ENCODE peak calls at places on chromosomes 13 and 19, in eight cellular contexts. W, X, M, R, A, T, L and J are unnamed samples.

GRCh38 chr19:3895788-3896187 is 15.3 kb downstream of the ATCAY start:
- DNase-seq in R (no peak), W (no peak), L (no peak), M (no peak), A (no peak), T (no peak), X (no peak), J (no peak)

GRCh38 chr19:40280608-40281221 is 4.4 kb downstream of the AKT2 start:
- DNase-seq in A (no peak), T (peak), W (no peak), M (no peak), R (no peak), X (no peak), L (no peak), J (no peak)

GRCh38 chr13:81133066-81133465 is 792.1 kb upstream of the SPRY2 start:
- DNase-seq in X (no peak), A (no peak), R (no peak), T (no peak), M (no peak), L (no peak), W (no peak), J (no peak)

GRCh38 chr19:52522555-52522954 is 4.9 kb upstream of the ZNF808 start:
- DNase-seq in T (no peak), W (no peak), M (no peak), R (no peak), X (no peak), A (no peak), L (no peak), J (no peak)

GRCh38 chr13:42807866-42808265 is 26.5 kb downstream of the FAM216B start:
- DNase-seq in A (no peak), X (no peak), M (no peak), L (no peak), W (no peak), T (no peak), R (peak), J (peak)

GRCh38 chr19:29499261-29499920 is 26.4 kb upstream of the VSTM2B start:
- DNase-seq in W (no peak), A (no peak), R (no peak), L (no peak), X (no peak), T (no peak), M (no peak), J (no peak)

GRCh38 chr13:20570540-20570939 is 3.6 kb downstream of the IFT88 start:
- DNase-seq in X (no peak), L (no peak), W (no peak), A (no peak), R (peak), T (no peak), M (no peak), J (peak)

GRCh38 chr19:17236414-17236716 is 9.4 kb downstream of the NR2F6 start:
- DNase-seq in A (no peak), W (no peak), X (peak), L (no peak), T (no peak), R (no peak), M (no peak), J (no peak)

GRCh38 chr13:94327318-94327717 is 152.2 kb downstream of the DCT start:
- DNase-seq in W (no peak), M (no peak), A (no peak), L (no peak), X (no peak), R (no peak), T (no peak), J (no peak)

GRCh38 chr19:10491472-10492047 is 11.6 kb downstream of the KEAP1 start:
- DNase-seq in L (no peak), R (no peak), T (no peak), A (no peak), X (no peak), M (no peak), W (no peak), J (no peak)

GRCh38 chr19:17847538-17848366 is at the start of gene JAK3:
- DNase-seq in A (peak), R (peak), W (peak), L (peak), X (no peak), M (peak), T (no peak), J (peak)

GRCh38 chr19:38401148-38401547 is 1.7 kb upstream of the FAM98C start:
- DNase-seq in X (no peak), M (no peak), T (no peak), L (no peak), R (peak), W (no peak), A (no peak), J (no peak)

DNA sequence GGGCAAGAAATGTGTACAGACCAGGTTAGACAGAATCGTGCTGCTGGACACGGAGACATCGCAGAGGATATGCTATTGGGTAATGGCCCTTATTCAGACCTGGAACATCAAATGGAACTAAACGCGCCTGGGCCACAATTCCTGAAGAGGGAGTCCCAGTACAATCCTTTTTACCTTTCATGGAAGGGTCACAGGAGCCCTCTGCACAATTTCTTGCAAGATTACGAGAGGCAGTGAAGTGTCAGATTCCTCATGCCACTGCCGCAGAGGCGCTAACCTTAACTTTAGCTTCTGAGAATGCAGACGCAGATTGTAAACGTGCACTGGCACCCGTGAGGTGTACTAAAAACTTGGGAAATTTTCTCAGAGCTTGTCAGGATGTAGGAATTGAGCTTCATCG is 18.1 kb downstream of the CLEC4M start:
- DNase-seq in T (no peak), W (no peak), A (no peak), L (no peak), X (no peak), R (no peak), M (no peak), J (no peak)
- TF ChIP-seq CTCF in T (no peak), W (no peak), A (no peak), L (no peak), X (no peak), R (no peak), M (no peak), J (no peak)

DNA sequence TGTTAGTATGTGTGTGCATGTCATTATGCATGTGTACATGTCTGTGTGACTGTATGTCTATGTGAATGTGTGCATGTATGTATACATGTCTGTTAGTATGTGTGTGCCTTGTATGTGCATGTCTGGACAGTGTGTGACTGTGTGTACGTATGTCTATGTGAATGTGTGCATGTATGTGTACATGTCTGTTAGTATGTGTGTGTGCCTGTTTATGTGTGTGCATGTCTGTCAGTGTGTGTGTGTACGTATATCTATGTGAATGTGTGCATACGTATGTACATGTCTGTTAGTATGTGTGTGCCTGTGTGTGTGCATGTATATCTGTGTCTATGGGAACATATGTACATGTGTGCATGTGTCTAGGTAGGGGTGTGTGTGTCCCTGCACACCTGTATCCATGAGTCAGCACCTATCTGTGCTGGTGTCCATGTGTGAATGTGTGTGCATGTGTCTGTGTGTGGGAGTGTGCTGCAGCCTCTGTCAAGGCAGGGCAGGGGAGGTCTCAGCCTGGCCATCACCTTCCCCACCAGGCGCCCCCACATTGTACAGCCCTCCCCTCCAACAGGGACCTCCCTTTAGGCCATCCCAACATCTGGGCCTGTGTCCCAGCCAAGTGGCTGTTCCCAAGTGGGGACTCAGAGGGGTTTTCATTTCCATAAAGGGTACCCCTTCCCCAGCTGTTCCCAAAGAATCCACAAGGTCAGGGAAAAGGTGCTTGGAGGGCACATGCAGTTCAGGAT is 4.4 kb downstream of the GAS6 start:
- DNase-seq in M (no peak), L (no peak), T (no peak), R (no peak), W (no peak), X (no peak), A (no peak), J (no peak)
- H3K4me3 ChIP-seq in M (no peak), L (no peak), T (no peak), R (no peak), W (no peak), X (no peak), A (no peak), J (no peak)

GRCh38 chr19:13033244-13033643 is 38.0 kb downstream of the NFIX start:
- DNase-seq in W (no peak), X (no peak), L (no peak), T (no peak), A (no peak), R (no peak), M (no peak), J (no peak)
- TF ChIP-seq CTCF in W (peak), X (peak), L (peak), T (no peak), A (no peak), R (peak), M (no peak), J (peak)

GRCh38 chr13:35347679-35348205 is 128.7 kb downstream of the MAB21L1 start:
- DNase-seq in W (peak), X (no peak), R (no peak), A (no peak), M (no peak), T (no peak), L (no peak), J (no peak)

GRCh38 chr13:35343417-35343816 is 133.1 kb downstream of the MAB21L1 start:
- DNase-seq in M (no peak), R (no peak), W (peak), T (no peak), A (no peak), X (no peak), L (no peak), J (no peak)

GRCh38 chr13:35349052-35349451 is 127.4 kb downstream of the MAB21L1 start:
- DNase-seq in A (no peak), T (no peak), L (no peak), M (no peak), X (no peak), W (no peak), R (no peak), J (no peak)

GRCh38 chr13:35346494-35346893 is 130.0 kb downstream of the MAB21L1 start:
- DNase-seq in X (no peak), T (no peak), L (no peak), W (peak), R (no peak), A (no peak), M (no peak), J (no peak)

GRCh38 chr13:35345992-35346391 is 130.5 kb downstream of the MAB21L1 start:
- DNase-seq in L (no peak), T (no peak), A (no peak), X (peak), W (peak), R (no peak), M (no peak), J (no peak)
- H3K4me3 ChIP-seq in L (no peak), T (no peak), A (no peak), X (no peak), W (peak), R (no peak), M (no peak), J (no peak)

GRCh38 chr13:28684257-28684656 is 25.3 kb downstream of the POMP start:
- DNase-seq in X (no peak), T (no peak), M (no peak), R (no peak), L (peak), A (no peak), W (peak), J (no peak)

GRCh38 chr13:28680541-28680940 is 21.6 kb downstream of the POMP start:
- DNase-seq in M (no peak), A (no peak), W (no peak), T (no peak), L (no peak), X (no peak), R (no peak), J (no peak)

GRCh38 chr13:28679628-28680027 is 20.7 kb downstream of the POMP start:
- DNase-seq in A (no peak), X (no peak), W (no peak), R (peak), L (peak), M (no peak), T (no peak), J (no peak)

GRCh38 chr13:28678809-28679208 is 19.9 kb downstream of the POMP start:
- DNase-seq in W (no peak), R (no peak), A (no peak), M (no peak), L (peak), X (no peak), T (no peak), J (peak)
- TF ChIP-seq CTCF in W (peak), R (peak), A (peak), M (no peak), L (no peak), X (no peak), T (no peak), J (peak)

DNA sequence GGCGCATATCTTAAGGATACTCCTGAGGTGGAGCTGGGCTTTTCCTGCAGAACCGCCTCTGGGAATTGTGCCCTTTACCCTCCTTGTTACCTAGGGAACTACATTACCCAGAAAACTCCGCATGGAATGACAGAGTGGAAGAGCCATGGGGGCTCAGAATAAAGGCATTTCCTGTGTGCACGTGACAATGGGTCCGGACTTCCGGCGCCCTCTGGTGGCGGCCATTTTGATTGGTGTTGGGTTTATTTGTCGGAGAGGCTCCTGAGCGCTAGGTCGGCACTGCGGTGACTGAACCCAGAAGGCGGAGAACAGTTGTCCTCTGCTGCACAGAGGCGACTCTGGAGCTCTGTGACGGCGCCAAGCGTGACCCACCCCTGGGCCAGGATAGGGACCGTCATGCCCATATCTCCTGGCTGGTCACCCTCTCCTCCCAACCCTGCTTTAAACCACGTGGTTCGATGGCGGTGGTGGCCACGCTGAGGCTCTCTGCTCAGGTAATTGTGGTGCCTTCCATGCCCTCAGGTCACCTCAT is at the start of gene ZNF587B:
- DNase-seq in M (peak), L (peak), X (peak), A (no peak), R (peak), W (peak), T (peak), J (peak)
- H3K4me3 ChIP-seq in M (peak), L (no peak), X (peak), A (no peak), R (peak), W (no peak), T (peak), J (peak)

GRCh38 chr13:109813663-109814062 is 27.3 kb upstream of the IRS2 start:
- DNase-seq in W (no peak), M (no peak), R (no peak), T (no peak), X (no peak), L (no peak), A (no peak), J (no peak)

GRCh38 chr13:109816112-109816978 is 30.0 kb upstream of the IRS2 start:
- DNase-seq in A (no peak), L (no peak), M (no peak), T (no peak), X (no peak), R (no peak), W (no peak), J (peak)

GRCh38 chr13:109816979-109817275 is 30.5 kb upstream of the IRS2 start:
- DNase-seq in T (no peak), W (no peak), M (no peak), A (no peak), L (no peak), X (no peak), R (peak), J (peak)

GRCh38 chr13:109818136-109818535 is 31.8 kb upstream of the IRS2 start:
- DNase-seq in X (no peak), W (no peak), T (no peak), R (no peak), A (no peak), L (no peak), M (no peak), J (peak)

GRCh38 chr13:109815651-109816050 is 29.3 kb upstream of the IRS2 start:
- DNase-seq in W (no peak), X (no peak), T (no peak), A (no peak), L (no peak), M (no peak), R (no peak), J (no peak)
- TF ChIP-seq CTCF in W (no peak), X (no peak), T (no peak), A (no peak), L (no peak), M (no peak), R (no peak), J (no peak)